ENCODE peak calls at places on chromosome 17, in five cellular contexts. Z, S, I, Y and J are unnamed samples.

GRCh38 chr17:67649891-67650290 is 67.8 kb upstream of the NOL11 start:
- DNase-seq in S (no peak), Y (no peak), Z (no peak), I (no peak), J (no peak)

GRCh38 chr17:35705705-35706104 is 25.7 kb upstream of the RASL10B start:
- DNase-seq in S (no peak), Z (no peak), I (peak), Y (no peak), J (no peak)

GRCh38 chr17:17363638-17364337 is 60.6 kb downstream of the NT5M start:
- DNase-seq in Z (no peak), Y (no peak), S (no peak), I (no peak), J (no peak)

GRCh38 chr17:62696256-62696655 is 68.8 kb downstream of the MRC2 start:
- DNase-seq in Y (no peak), S (no peak), Z (no peak), I (no peak), J (no peak)

GRCh38 chr17:49197346-49197998 is 12.9 kb downstream of the GNGT2 start:
- DNase-seq in Z (no peak), I (peak), S (no peak), Y (no peak), J (no peak)

GRCh38 chr17:67349420-67349819 is 17.0 kb downstream of the PSMD12 start:
- DNase-seq in S (no peak), I (no peak), Y (no peak), Z (no peak), J (no peak)

GRCh38 chr17:67475161-67475887 is 98.2 kb downstream of the PITPNC1 start:
- DNase-seq in I (peak), S (peak), Z (peak), Y (peak), J (peak)

GRCh38 chr17:4881761-4882555 is 17.4 kb upstream of the C17orf107 start:
- DNase-seq in I (peak), Y (peak), S (peak), Z (peak), J (peak)

GRCh38 chr17:21044971-21045370 is 2.2 kb upstream of the USP22 start:
- DNase-seq in I (no peak), Y (no peak), S (no peak), Z (no peak), J (no peak)

GRCh38 chr17:4605826-4606225 is 21.5 kb downstream of the SMTNL2 start:
- DNase-seq in Z (no peak), S (no peak), I (no peak), Y (no peak), J (peak)

GRCh38 chr17:76419576-76420245 is 33.2 kb downstream of the UBE2O start:
- DNase-seq in Y (no peak), I (no peak), S (no peak), Z (no peak), J (no peak)